ENCODE peak calls at places on chromosomes 2 and 18, in ten cellular contexts. P is cardiac fibroblast; Z is cardiac muscle cell; C is heart right ventricle; W is CD4-positive, alpha-beta T cell; H is AG10803; V is neural progenitor cell; Q is tibial artery; R is fibroblast of pulmonary artery; G is spleen. A is an unnamed sample.

GRCh38 chr2:62277688-62278087 is 81.8 kb downstream of the B3GNT2 start:
- DNase-seq in P (no peak), Z (no peak), C (no peak), W (no peak), H (no peak), V (no peak), Q (no peak), R (no peak), G (no peak), A (no peak)

GRCh38 chr2:61233581-61233980 is 71.6 kb downstream of the C2orf74 start:
- DNase-seq in P (peak; percentile 14), Z (no peak), C (no peak), W (no peak), H (no peak), V (no peak), Q (no peak), R (no peak), G (no peak), A (no peak)

GRCh38 chr2:229407170-229407569 is 136.1 kb upstream of the PID1 start:
- DNase-seq in P (peak; percentile 100), Z (peak; percentile 94), C (peak; percentile 63), W (no peak), H (peak; percentile 82), V (peak; percentile 6), Q (peak; percentile 84), R (peak; percentile 99), G (no peak), A (no peak)

GRCh38 chr2:46147626-46148368 is 149.4 kb upstream of the EPAS1 start:
- DNase-seq in P (no peak), Z (no peak), C (no peak), W (no peak), H (no peak), V (no peak), Q (peak; percentile 25), R (no peak), G (no peak), A (no peak)

GRCh38 chr2:15177103-15177502 is 384.0 kb downstream of the NBAS start:
- DNase-seq in P (peak; percentile 32), Z (peak; percentile 3), C (no peak), W (peak; percentile 44), H (no peak), V (no peak), Q (no peak), R (peak; percentile 5), G (no peak), A (no peak)

GRCh38 chr2:107595749-107596148 is 230.9 kb upstream of the RGPD4 start:
- DNase-seq in P (peak; percentile 76), Z (peak; percentile 26), C (no peak), W (no peak), H (peak; percentile 73), V (no peak), Q (no peak), R (peak; percentile 60), G (no peak), A (no peak)

GRCh38 chr2:52127527-52127926 is 1095.6 kb upstream of the NRXN1 start:
- DNase-seq in P (no peak), Z (no peak), C (no peak), W (no peak), H (no peak), V (no peak), Q (no peak), R (no peak), G (no peak), A (no peak)

GRCh38 chr2:85741811-85742507 is 11.8 kb upstream of the ATOH8 start:
- DNase-seq in P (peak; percentile 86), Z (peak; percentile 92), C (peak; percentile 67), W (no peak), H (peak; percentile 97), V (peak; percentile 65), Q (peak; percentile 97), R (peak; percentile 90), G (no peak), A (no peak)

GRCh38 chr2:237864940-237865622 is 5.7 kb downstream of the RAMP1 start:
- DNase-seq in P (peak; percentile 45), Z (peak; percentile 84), C (no peak), W (no peak), H (peak; percentile 29), V (no peak), Q (peak; percentile 76), R (peak; percentile 79), G (no peak), A (no peak)

GRCh38 chr2:157244691-157245090 is 12.8 kb upstream of the GALNT5 start:
- DNase-seq in P (no peak), Z (no peak), C (no peak), W (no peak), H (no peak), V (peak; percentile 25), Q (no peak), R (no peak), G (no peak), A (no peak)

GRCh38 chr2:101063352-101063751 is 61.3 kb downstream of the RPL31 start:
- DNase-seq in P (peak; percentile 73), Z (peak; percentile 95), C (no peak), W (no peak), H (peak; percentile 91), V (no peak), Q (no peak), R (peak; percentile 95), G (no peak), A (no peak)

GRCh38 chr2:45263147-45263546 is 253.9 kb upstream of the SIX2 start:
- DNase-seq in P (no peak), Z (no peak), C (no peak), W (no peak), H (no peak), V (no peak), Q (no peak), R (no peak), G (no peak), A (no peak)

GRCh38 chr2:232547991-232548390 is 2.4 kb downstream of the TIGD1 start:
- DNase-seq in P (no peak), Z (no peak), C (no peak), W (no peak), H (no peak), V (no peak), Q (no peak), R (no peak), G (no peak), A (no peak)

GRCh38 chr18:25743661-25744151 is 346.7 kb downstream of the SS18 start:
- DNase-seq in P (no peak), Z (no peak), C (no peak), W (no peak), H (no peak), V (peak; percentile 85), Q (no peak), R (no peak), G (no peak), A (no peak)

GRCh38 chr2:23624378-23624777 is 239.4 kb downstream of the KLHL29 start:
- DNase-seq in P (peak; percentile 25), Z (peak; percentile 3), C (no peak), W (no peak), H (no peak), V (peak; percentile 24), Q (no peak), R (peak; percentile 12), G (peak; percentile 43), A (no peak)
- TF ChIP-seq CTCF in P (peak; percentile 55), Z (peak; percentile 54), C (peak; percentile 15), W (no peak), H (peak; percentile 44), V (peak; percentile 64), Q (no peak), R (peak; percentile 52), G (peak; percentile 46), A (no peak)

GRCh38 chr2:211216221-211216620 is 659.8 kb downstream of the CPS1 start:
- DNase-seq in P (peak; percentile 53), Z (no peak), C (no peak), W (no peak), H (no peak), V (peak; percentile 20), Q (no peak), R (peak; percentile 32), G (no peak), A (no peak)
- TF ChIP-seq CTCF in P (peak; percentile 30), Z (no peak), C (no peak), W (no peak), H (no peak), V (peak; percentile 58), Q (no peak), R (peak; percentile 33), G (no peak), A (no peak)

GRCh38 chr2:239688098-239688497 is 287.3 kb upstream of the HDAC4 start:
- DNase-seq in P (no peak), Z (no peak), C (no peak), W (no peak), H (no peak), V (no peak), Q (peak; percentile 34), R (no peak), G (peak; percentile 58), A (no peak)
- TF ChIP-seq CTCF in P (no peak), Z (no peak), C (no peak), W (no peak), H (no peak), V (no peak), Q (no peak), R (no peak), G (no peak), A (no peak)

GRCh38 chr18:56115072-56116038 is 523.0 kb downstream of the TXNL1 start:
- DNase-seq in P (no peak), Z (no peak), C (no peak), W (no peak), H (no peak), V (no peak), Q (no peak), R (no peak), G (no peak), A (no peak)
- TF ChIP-seq CTCF in P (no peak), Z (no peak), C (no peak), W (no peak), H (no peak), V (no peak), Q (no peak), R (no peak), G (no peak), A (no peak)

GRCh38 chr2:74587664-74588277 is 33.3 kb downstream of the DOK1 start:
- DNase-seq in P (peak; percentile 88), Z (peak; percentile 85), C (peak; percentile 36), W (peak; percentile 39), H (peak; percentile 76), V (peak; percentile 68), Q (peak; percentile 80), R (peak; percentile 85), G (no peak), A (peak; percentile 43)
- TF ChIP-seq CTCF in P (peak; percentile 71), Z (peak; percentile 73), C (peak; percentile 74), W (peak; percentile 59), H (peak; percentile 78), V (peak; percentile 73), Q (peak; percentile 66), R (peak; percentile 69), G (peak; percentile 78), A (no peak)

GRCh38 chr2:234496835-234497591 is at the start of gene ARL4C:
- DNase-seq in P (peak; percentile 63), Z (peak; percentile 79), C (peak; percentile 77), W (peak; percentile 59), H (peak; percentile 75), V (peak; percentile 94), Q (peak; percentile 78), R (peak; percentile 63), G (peak; percentile 92), A (peak; percentile 70)
- TF ChIP-seq CTCF in P (no peak), Z (no peak), C (no peak), W (no peak), H (no peak), V (peak; percentile 5), Q (no peak), R (no peak), G (no peak), A (no peak)

GRCh38 chr2:207352978-207353377 is 176.8 kb upstream of the CREB1 start:
- DNase-seq in P (no peak), Z (peak; percentile 15), C (no peak), W (no peak), H (peak; percentile 49), V (peak; percentile 14), Q (no peak), R (no peak), G (no peak), A (no peak)
- TF ChIP-seq CTCF in P (no peak), Z (no peak), C (no peak), W (no peak), H (peak; percentile 35), V (no peak), Q (no peak), R (no peak), G (no peak), A (no peak)

A was measured in activated B cell treated with CpG ODN at 0.5 μM for 24 hours.